ENCODE peak calls at places on chromosomes 7 and 10, in seven cellular contexts. A, V, J, T, Q, K and M are unnamed samples.
A peak's percentile ranks its signal among the peaks of the same experiment; 100 is the strongest.

GRCh38 chr7:36090976-36091375 is 62.1 kb upstream of the EEPD1 start:
- DNase-seq in V (no peak), K (no peak), J (no peak), T (no peak), A (no peak), Q (no peak), M (no peak)

GRCh38 chr7:31043035-31043434 is 9.1 kb upstream of the ADCYAP1R1 start:
- DNase-seq in Q (peak; percentile 67), J (no peak), V (no peak), A (no peak), T (peak; percentile 85), K (no peak), M (no peak)

GRCh38 chr10:73534857-73535256 is 39.0 kb upstream of the PPP3CB start:
- DNase-seq in V (no peak), A (no peak), J (no peak), Q (no peak), T (no peak), K (no peak), M (no peak)

GRCh38 chr7:25947669-25948516 is 204.1 kb upstream of the NFE2L3 start:
- DNase-seq in V (no peak), T (no peak), Q (no peak), J (no peak), A (no peak), K (peak; percentile 59), M (no peak)

GRCh38 chr10:5566606-5567005 is 41.8 kb downstream of the CALML3 start:
- DNase-seq in A (no peak), T (no peak), J (no peak), K (no peak), Q (no peak), V (no peak), M (no peak)

GRCh38 chr7:12062062-12062461 is 149.0 kb upstream of the TMEM106B start:
- DNase-seq in V (no peak), J (no peak), K (no peak), T (no peak), Q (no peak), A (peak; percentile 3), M (peak; percentile 36)

GRCh38 chr10:94172332-94172731 is 178.6 kb downstream of the PLCE1 start:
- DNase-seq in A (no peak), V (no peak), K (no peak), T (no peak), Q (no peak), J (no peak), M (no peak)

GRCh38 chr10:44262551-44263251 is 122.2 kb downstream of the CXCL12 start:
- DNase-seq in J (no peak), T (no peak), K (no peak), Q (no peak), A (no peak), V (no peak), M (no peak)

GRCh38 chr10:78458983-78459638 is 425.4 kb downstream of the RPS24 start:
- DNase-seq in T (no peak), A (peak; percentile 47), Q (no peak), J (peak; percentile 99), V (no peak), K (no peak), M (no peak)

GRCh38 chr10:130577039-130577438 is 440.8 kb downstream of the GLRX3 start:
- DNase-seq in Q (no peak), V (no peak), J (no peak), T (no peak), A (no peak), K (no peak), M (no peak)

GRCh38 chr10:31399631-31400030 is 80.6 kb downstream of the ZEB1 start:
- DNase-seq in K (no peak), V (no peak), J (no peak), A (no peak), T (no peak), Q (no peak), M (peak; percentile 7)

GRCh38 chr7:102167254-102167653 is 119.4 kb upstream of the SH2B2 start:
- DNase-seq in J (no peak), A (no peak), K (no peak), V (no peak), Q (no peak), T (no peak), M (no peak)

GRCh38 chr10:6151087-6151977 is 51.4 kb upstream of the PFKFB3 start:
- DNase-seq in J (peak; percentile 36), K (peak; percentile 51), V (no peak), A (peak; percentile 80), T (peak; percentile 56), Q (peak; percentile 81), M (peak; percentile 80)

GRCh38 chr10:1162481-1163203 is 106.5 kb downstream of the WDR37 start:
- DNase-seq in T (no peak), J (no peak), V (no peak), A (no peak), K (no peak), Q (peak; percentile 41), M (no peak)

DNA sequence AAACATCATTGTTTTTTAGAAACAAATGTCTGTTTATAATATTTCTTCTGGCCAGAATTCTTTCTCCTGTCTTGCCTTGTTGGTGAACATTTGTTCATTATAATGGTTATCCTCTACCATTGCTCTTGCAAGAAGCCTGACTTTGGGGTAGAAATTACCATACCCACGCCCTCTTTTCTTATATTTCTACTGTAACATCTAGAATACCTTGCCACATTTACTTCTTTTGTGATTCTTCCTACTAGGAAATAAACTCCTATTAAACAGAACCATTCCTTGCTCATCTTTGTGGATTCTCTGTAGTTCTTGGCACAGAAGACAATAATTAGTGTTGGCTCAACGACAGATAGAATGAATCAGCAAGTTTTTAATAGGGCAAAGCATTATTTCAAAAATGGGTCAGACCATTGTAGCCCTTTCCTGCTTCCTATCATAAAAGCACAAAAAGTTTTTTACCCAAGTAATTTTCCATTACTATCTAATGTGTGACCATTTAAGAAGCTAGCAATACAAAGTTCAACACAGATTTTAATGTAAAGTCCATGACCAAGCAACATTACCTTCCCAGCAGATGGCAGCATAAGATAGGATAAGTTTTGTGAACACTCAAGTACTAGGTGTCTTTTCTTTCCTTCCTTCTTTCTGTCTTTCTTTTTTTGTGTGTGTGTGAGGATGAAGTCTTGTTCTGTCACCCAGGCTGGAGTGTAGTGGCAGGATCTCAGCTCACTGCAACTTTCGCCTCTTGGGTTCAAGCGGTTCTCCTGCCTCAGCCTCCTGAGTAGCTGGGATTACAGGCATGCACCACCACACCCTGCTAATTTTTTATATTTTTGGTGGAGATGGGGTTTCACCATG is 270.4 kb downstream of the HGF start:
- DNase-seq in A (peak; percentile 50), Q (no peak), V (peak; percentile 81), J (peak; percentile 63), K (peak; percentile 28), T (peak; percentile 47), M (peak; percentile 47)
- TF ChIP-seq JUND in A (no peak), Q (no peak), V (no peak), J (no peak), K (no peak), T (no peak), M (no peak)

GRCh38 chr7:159006610-159007130 is 138.0 kb downstream of the VIPR2 start:
- DNase-seq in Q (no peak), K (no peak), J (no peak), V (no peak), T (no peak), A (peak; percentile 79), M (no peak)

GRCh38 chr7:159008417-159008816 is 136.2 kb downstream of the VIPR2 start:
- DNase-seq in Q (no peak), A (no peak), J (no peak), T (no peak), V (no peak), K (no peak), M (no peak)

GRCh38 chr7:159009951-159010350 is 134.7 kb downstream of the VIPR2 start:
- DNase-seq in K (no peak), Q (no peak), T (no peak), V (no peak), A (no peak), J (no peak), M (no peak)

GRCh38 chr7:159007308-159008054 is 137.2 kb downstream of the VIPR2 start:
- DNase-seq in A (no peak), T (no peak), J (no peak), Q (no peak), V (no peak), K (no peak), M (no peak)

GRCh38 chr7:159008055-159008405 is 136.6 kb downstream of the VIPR2 start:
- DNase-seq in V (no peak), T (no peak), J (no peak), K (no peak), A (no peak), Q (no peak), M (no peak)
- TF ChIP-seq JUND in V (no peak), T (no peak), J (no peak), K (no peak), A (no peak), Q (no peak), M (no peak)

DNA sequence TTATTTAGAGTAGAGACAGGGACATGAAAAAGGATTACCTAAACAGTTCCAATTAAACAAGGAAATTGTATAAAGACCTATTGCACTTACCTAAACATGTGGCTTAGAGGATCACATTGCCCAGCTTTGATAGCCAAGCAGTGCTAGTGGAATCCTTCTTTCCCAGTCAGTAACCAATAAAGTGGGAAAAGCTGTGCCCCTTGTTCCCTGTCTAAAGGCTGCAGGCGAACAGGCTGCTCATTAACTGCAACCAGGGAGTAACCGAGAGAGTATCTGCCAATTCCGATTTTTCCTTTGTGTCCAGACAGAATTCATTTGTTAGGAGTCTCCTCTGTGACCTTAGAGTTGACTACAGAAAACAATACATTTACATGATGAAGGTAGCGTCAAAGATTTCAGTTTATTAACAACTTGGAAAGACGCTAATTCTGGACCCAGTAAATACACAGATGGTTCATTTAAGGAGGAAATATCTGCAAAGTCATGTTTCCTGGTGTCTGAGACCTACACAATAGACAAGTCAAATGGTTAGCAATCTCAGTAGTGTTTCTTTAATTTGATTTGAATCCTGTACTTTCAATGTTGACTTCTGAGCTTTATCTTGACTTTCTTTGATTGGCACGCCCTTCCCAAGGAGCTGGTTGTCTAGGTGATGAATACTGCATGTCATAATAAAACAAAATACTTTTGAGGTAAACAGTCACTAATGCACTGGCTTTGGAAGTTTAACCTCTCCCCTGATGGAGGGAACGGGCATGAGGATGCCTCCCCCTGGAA is 57.3 kb upstream of the MET start:
- DNase-seq in T (no peak), K (no peak), Q (no peak), J (no peak), A (no peak), V (no peak), M (no peak)
- TF ChIP-seq JUND in T (no peak), K (no peak), Q (no peak), J (no peak), A (no peak), V (no peak), M (no peak)

GRCh38 chr7:47153076-47153475 is 428.8 kb downstream of the TNS3 start:
- DNase-seq in A (peak; percentile 13), T (no peak), J (peak; percentile 66), V (no peak), Q (no peak), K (no peak), M (no peak)
- TF ChIP-seq JUND in A (no peak), T (no peak), J (no peak), V (no peak), Q (no peak), K (no peak), M (no peak)

GRCh38 chr10:61621538-61622150 is 41.1 kb upstream of the CABCOCO1 start:
- DNase-seq in V (no peak), J (peak; percentile 57), T (no peak), Q (no peak), K (no peak), A (peak; percentile 40), M (no peak)
- TF ChIP-seq JUND in V (no peak), J (no peak), T (no peak), Q (no peak), K (no peak), A (no peak), M (no peak)